ENCODE peak calls at places on chromosomes 4 and X, in eight cellular contexts. M is astrocyte, O is right lobe of liver, B is A549, A is heart left ventricle, T is fibroblast of lung, I is cardiac muscle cell, Q is upper lobe of right lung. L is an unnamed sample.

GRCh38 chrX:107676559-107677378 is 48.5 kb downstream of the PRPS1 start:
- DNase-seq in M (peak; percentile 87), A (peak; percentile 82), B (peak; percentile 88), O (peak; percentile 71), T (peak; percentile 97), I (peak; percentile 48), Q (peak; percentile 95), L (peak; percentile 97)

GRCh38 chrX:115900425-115900824 is 270.1 kb upstream of the AGTR2 start:
- DNase-seq in M (no peak), Q (no peak), A (no peak), B (no peak), O (no peak), T (no peak), I (no peak), L (no peak)

GRCh38 chr4:151674804-151675290 is 86.0 kb downstream of the GATB start:
- DNase-seq in A (peak; percentile 51), Q (peak; percentile 78), M (peak; percentile 56), B (no peak), O (peak; percentile 33), I (peak; percentile 78), T (peak; percentile 35), L (peak; percentile 45)

GRCh38 chr4:39305902-39306677 is 60.1 kb downstream of the RFC1 start:
- DNase-seq in M (peak; percentile 22), O (no peak), Q (no peak), T (peak; percentile 33), A (no peak), B (no peak), I (no peak), L (peak; percentile 31)

GRCh38 chr4:56147371-56147770 is 198.6 kb downstream of the CEP135 start:
- DNase-seq in Q (no peak), O (no peak), M (peak; percentile 40), I (no peak), T (peak; percentile 51), A (no peak), B (no peak), L (peak; percentile 54)

GRCh38 chr4:176357359-176358082 is 37.8 kb downstream of the SPCS3 start:
- DNase-seq in Q (no peak), O (no peak), B (no peak), I (no peak), M (no peak), A (no peak), T (peak; percentile 48), L (peak; percentile 51)

GRCh38 chr4:132332932-132333722 is 816.0 kb upstream of the PCDH10 start:
- DNase-seq in T (peak; percentile 51), B (peak; percentile 16), I (no peak), O (no peak), M (peak; percentile 5), Q (no peak), A (no peak), L (peak; percentile 3)

GRCh38 chrX:29687687-29688086 is 527.7 kb upstream of the MAGEB2 start:
- DNase-seq in T (peak; percentile 71), Q (no peak), M (peak; percentile 57), A (no peak), B (peak; percentile 22), I (no peak), O (no peak), L (peak; percentile 69)

GRCh38 chr4:826508-827208 is 729 bp upstream of the CPLX1 start:
- DNase-seq in O (no peak), I (peak; percentile 40), M (no peak), A (no peak), T (no peak), B (no peak), Q (peak; percentile 61), L (no peak)

GRCh38 chrX:31981546-31982062 is 909.8 kb upstream of the FTHL17 start:
- DNase-seq in Q (no peak), A (no peak), O (no peak), T (no peak), B (no peak), I (no peak), M (no peak), L (no peak)

GRCh38 chrX:7943600-7944245 is 16.5 kb upstream of the PNPLA4 start:
- DNase-seq in O (no peak), I (no peak), A (no peak), M (peak; percentile 6), T (peak; percentile 2), B (no peak), Q (no peak), L (peak; percentile 26)

GRCh38 chr4:185213829-185214228 is 4.4 kb downstream of the SNX25 start:
- DNase-seq in O (no peak), A (no peak), I (no peak), T (no peak), Q (no peak), M (no peak), B (no peak), L (no peak)

GRCh38 chr4:99968330-99968729 is 18.3 kb upstream of the H2AZ1 start:
- DNase-seq in B (no peak), O (no peak), I (no peak), M (peak; percentile 81), A (no peak), Q (no peak), T (peak; percentile 66), L (peak; percentile 79)

GRCh38 chrX:12791253-12792228 is at the start of gene PRPS2:
- DNase-seq in O (peak; percentile 79), I (peak; percentile 47), T (peak; percentile 36), A (peak; percentile 57), Q (peak; percentile 83), B (peak; percentile 64), M (peak; percentile 18), L (peak; percentile 23)

GRCh38 chr4:182764642-182765041 is 152.5 kb downstream of the DCTD start:
- DNase-seq in O (no peak), I (no peak), M (no peak), Q (no peak), B (no peak), T (no peak), A (no peak), L (no peak)

GRCh38 chrX:31376408-31376807 is 304.6 kb upstream of the FTHL17 start:
- DNase-seq in Q (no peak), M (no peak), O (no peak), T (no peak), B (no peak), I (no peak), A (no peak), L (no peak)

GRCh38 chrX:29491659-29492058 is 723.7 kb upstream of the MAGEB2 start:
- DNase-seq in O (no peak), A (no peak), I (no peak), T (no peak), Q (no peak), B (no peak), M (no peak), L (no peak)

GRCh38 chr4:121736735-121737351 is 28.1 kb downstream of the SMIM43 start:
- DNase-seq in A (peak; percentile 18), I (peak; percentile 47), Q (no peak), B (peak; percentile 58), O (no peak), T (peak; percentile 76), M (peak; percentile 32), L (peak; percentile 73)

GRCh38 chr4:38965866-38966265 is 66.3 kb downstream of the TMEM156 start:
- DNase-seq in I (no peak), O (no peak), B (no peak), T (no peak), Q (no peak), M (no peak), A (no peak), L (no peak)

GRCh38 chr4:128060130-128060619 is 937 bp upstream of the LARP1B start:
- DNase-seq in Q (no peak), A (no peak), I (no peak), T (no peak), B (no peak), M (no peak), O (no peak), L (peak; percentile 36)

GRCh38 chrX:120310861-120311631 is at the start of gene TMEM255A:
- DNase-seq in M (no peak), I (peak; percentile 17), A (peak; percentile 7), Q (peak; percentile 61), B (peak; percentile 15), T (peak; percentile 6), O (no peak), L (no peak)

GRCh38 chr4:54525602-54526001 is 132.2 kb upstream of the KIT start:
- DNase-seq in I (no peak), M (peak; percentile 82), Q (no peak), A (no peak), O (no peak), T (peak; percentile 38), B (peak; percentile 15), L (peak; percentile 81)

GRCh38 chr4:88573995-88574394 is 18.3 kb upstream of the HERC3 start:
- DNase-seq in O (no peak), M (peak; percentile 10), Q (no peak), A (no peak), I (peak; percentile 15), T (peak; percentile 35), B (peak; percentile 24), L (peak; percentile 34)

GRCh38 chrX:150058728-150059127 is 120.4 kb upstream of the EOLA2 start:
- DNase-seq in O (no peak), Q (no peak), B (no peak), M (no peak), A (no peak), T (no peak), I (no peak), L (peak; percentile 5)
- H3K4me3 ChIP-seq in O (no peak overlapping the region), Q (no peak overlapping the region), B (no peak overlapping the region), M (no peak overlapping the region), A (no peak overlapping the region), T (no peak overlapping the region), I (no peak overlapping the region), L (no peak overlapping the region)

GRCh38 chr4:162869157-162869556 is 297.5 kb downstream of the NAF1 start:
- DNase-seq in Q (no peak), O (no peak), B (no peak), T (no peak), A (no peak), M (no peak), I (no peak), L (no peak)

GRCh38 chr4:162866565-162866964 is 300.1 kb downstream of the NAF1 start:
- DNase-seq in O (no peak), T (no peak), B (no peak), Q (no peak), I (no peak), A (no peak), M (no peak), L (no peak)

DNA sequence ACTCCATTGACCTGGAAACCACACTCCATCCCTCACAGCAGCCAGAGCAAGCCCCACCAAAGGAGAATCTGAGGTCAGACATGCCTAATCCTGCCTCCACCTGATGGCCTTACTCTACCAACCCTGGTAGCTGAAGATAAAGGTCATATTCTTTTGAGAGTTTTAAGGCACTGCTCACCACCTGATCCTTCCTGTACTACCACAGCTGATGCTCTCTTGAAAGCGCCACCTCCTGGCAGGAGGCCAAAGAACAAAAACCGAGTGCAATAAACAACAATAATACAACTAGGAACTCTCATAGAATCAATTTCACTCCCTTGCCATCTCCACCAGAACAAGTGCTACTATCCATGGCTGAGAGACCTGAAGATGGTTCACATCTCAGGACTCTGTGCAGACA is 301.6 kb downstream of the NAF1 start:
- DNase-seq in O (no peak), A (no peak), M (no peak), B (peak; percentile 4), I (no peak), T (no peak), Q (no peak), L (no peak)
- TF ChIP-seq CTCF in O (no peak), A (no peak), M (no peak), B (no peak), I (no peak), T (no peak), Q (no peak), L (no peak)

GRCh38 chr4:174120446-174121142 is 162.9 kb downstream of the FBXO8 start:
- DNase-seq in Q (no peak), I (peak; percentile 67), T (peak; percentile 90), M (peak; percentile 54), A (peak; percentile 53), O (no peak), B (peak; percentile 81), L (peak; percentile 83)
- H3K4me3 ChIP-seq in Q (no peak overlapping the region), I (peak overlapping the region; percentile 19), T (peak overlapping the region; percentile 73), M (peak overlapping the region; percentile 65), A (peak overlapping the region; percentile 59), O (no peak overlapping the region), B (peak overlapping the region; percentile 46), L (peak overlapping the region; percentile 52)

GRCh38 chrX:150704030-150704613 is 10.9 kb downstream of the MTMR1 start:
- DNase-seq in Q (no peak), B (no peak), T (no peak), M (peak; percentile 78), I (no peak), A (no peak), O (no peak), L (no peak)
- TF ChIP-seq CTCF in Q (no peak), B (no peak), T (no peak), M (no peak), I (no peak), A (no peak), O (no peak), L (no peak)

L was measured in fibroblast of mammary gland.